ENCODE peak calls at places on chromosomes 6 and 20, in five cellular contexts. One of them, this sample, is unnamed.

GRCh38 chr20:6651016-6651415 is 116.5 kb upstream of the BMP2 start:
- DNase-seq in stimulated activated CD4-positive, alpha-beta T cell treated with anti-CD3 and anti-CD28 coated beads, TNF-alpha, amount 100 ng/mL, for 24 hours: no peak
- DNase-seq in OCI-LY7: no peak
- DNase-seq in mesothelial cell of epicardium: no peak
- DNase-seq in fibroblast of lung: peak
- DNase-seq in this sample: no peak

GRCh38 chr20:46226602-46227001 is 81.7 kb downstream of the CDH22 start:
- DNase-seq in OCI-LY7: no peak
- DNase-seq in mesothelial cell of epicardium: no peak
- DNase-seq in stimulated activated CD4-positive, alpha-beta T cell treated with anti-CD3 and anti-CD28 coated beads, TNF-alpha, amount 100 ng/mL, for 24 hours: no peak
- DNase-seq in fibroblast of lung: peak
- DNase-seq in this sample: no peak

GRCh38 chr20:2610326-2610725 is 42.1 kb upstream of the NOP56 start:
- DNase-seq in stimulated activated CD4-positive, alpha-beta T cell treated with anti-CD3 and anti-CD28 coated beads, TNF-alpha, amount 100 ng/mL, for 24 hours: no peak
- DNase-seq in OCI-LY7: no peak
- DNase-seq in mesothelial cell of epicardium: no peak
- DNase-seq in fibroblast of lung: no peak
- DNase-seq in this sample: no peak

GRCh38 chr20:7500362-7500761 is 439.9 kb downstream of the HAO1 start:
- DNase-seq in fibroblast of lung: no peak
- DNase-seq in stimulated activated CD4-positive, alpha-beta T cell treated with anti-CD3 and anti-CD28 coated beads, TNF-alpha, amount 100 ng/mL, for 24 hours: no peak
- DNase-seq in mesothelial cell of epicardium: no peak
- DNase-seq in OCI-LY7: no peak
- DNase-seq in this sample: no peak

GRCh38 chr6:109263873-109264700 is 118.2 kb downstream of the CD164 start:
- DNase-seq in mesothelial cell of epicardium: no peak
- DNase-seq in OCI-LY7: no peak
- DNase-seq in stimulated activated CD4-positive, alpha-beta T cell treated with anti-CD3 and anti-CD28 coated beads, TNF-alpha, amount 100 ng/mL, for 24 hours: no peak
- DNase-seq in fibroblast of lung: no peak
- DNase-seq in this sample: no peak

GRCh38 chr6:163536770-163537169 is 122.3 kb downstream of the QKI start:
- DNase-seq in fibroblast of lung: peak
- DNase-seq in mesothelial cell of epicardium: no peak
- DNase-seq in stimulated activated CD4-positive, alpha-beta T cell treated with anti-CD3 and anti-CD28 coated beads, TNF-alpha, amount 100 ng/mL, for 24 hours: no peak
- DNase-seq in OCI-LY7: no peak
- DNase-seq in this sample: no peak

GRCh38 chr6:73722318-73723060 is 26.5 kb downstream of the CD109 start:
- DNase-seq in mesothelial cell of epicardium: no peak
- DNase-seq in stimulated activated CD4-positive, alpha-beta T cell treated with anti-CD3 and anti-CD28 coated beads, TNF-alpha, amount 100 ng/mL, for 24 hours: no peak
- DNase-seq in OCI-LY7: no peak
- DNase-seq in fibroblast of lung: peak
- DNase-seq in this sample: no peak

GRCh38 chr20:4063631-4064030 is 48.3 kb upstream of the RNF24 start:
- DNase-seq in mesothelial cell of epicardium: no peak
- DNase-seq in fibroblast of lung: peak
- DNase-seq in stimulated activated CD4-positive, alpha-beta T cell treated with anti-CD3 and anti-CD28 coated beads, TNF-alpha, amount 100 ng/mL, for 24 hours: no peak
- DNase-seq in OCI-LY7: no peak
- DNase-seq in this sample: no peak

GRCh38 chr20:47244451-47244850 is 112.0 kb downstream of the ZMYND8 start:
- DNase-seq in OCI-LY7: no peak
- DNase-seq in fibroblast of lung: no peak
- DNase-seq in stimulated activated CD4-positive, alpha-beta T cell treated with anti-CD3 and anti-CD28 coated beads, TNF-alpha, amount 100 ng/mL, for 24 hours: no peak
- DNase-seq in mesothelial cell of epicardium: no peak
- DNase-seq in this sample: no peak

GRCh38 chr20:1317545-1318255 is 11.2 kb downstream of the SDCBP2 start:
- DNase-seq in OCI-LY7: no peak
- DNase-seq in mesothelial cell of epicardium: no peak
- DNase-seq in stimulated activated CD4-positive, alpha-beta T cell treated with anti-CD3 and anti-CD28 coated beads, TNF-alpha, amount 100 ng/mL, for 24 hours: no peak
- DNase-seq in fibroblast of lung: no peak
- DNase-seq in this sample: no peak

GRCh38 chr6:98894810-98895209 is 52.9 kb downstream of the FBXL4 start:
- DNase-seq in OCI-LY7: no peak
- DNase-seq in stimulated activated CD4-positive, alpha-beta T cell treated with anti-CD3 and anti-CD28 coated beads, TNF-alpha, amount 100 ng/mL, for 24 hours: no peak
- DNase-seq in fibroblast of lung: peak
- DNase-seq in mesothelial cell of epicardium: no peak
- DNase-seq in this sample: no peak

GRCh38 chr6:154602296-154602695 is 91.8 kb upstream of the CNKSR3 start:
- DNase-seq in fibroblast of lung: peak
- DNase-seq in OCI-LY7: no peak
- DNase-seq in stimulated activated CD4-positive, alpha-beta T cell treated with anti-CD3 and anti-CD28 coated beads, TNF-alpha, amount 100 ng/mL, for 24 hours: no peak
- DNase-seq in mesothelial cell of epicardium: no peak
- DNase-seq in this sample: no peak

GRCh38 chr6:6588924-6589696 is 590 bp downstream of the LY86 start:
- DNase-seq in OCI-LY7: peak
- DNase-seq in mesothelial cell of epicardium: no peak
- DNase-seq in stimulated activated CD4-positive, alpha-beta T cell treated with anti-CD3 and anti-CD28 coated beads, TNF-alpha, amount 100 ng/mL, for 24 hours: no peak
- DNase-seq in fibroblast of lung: no peak
- DNase-seq in this sample: no peak

GRCh38 chr20:5133998-5134397 is 7.2 kb downstream of the CDS2 start:
- DNase-seq in OCI-LY7: no peak
- DNase-seq in fibroblast of lung: no peak
- DNase-seq in mesothelial cell of epicardium: no peak
- DNase-seq in stimulated activated CD4-positive, alpha-beta T cell treated with anti-CD3 and anti-CD28 coated beads, TNF-alpha, amount 100 ng/mL, for 24 hours: no peak
- DNase-seq in this sample: no peak

GRCh38 chr6:133474516-133474915 is 233.4 kb downstream of the EYA4 start:
- DNase-seq in stimulated activated CD4-positive, alpha-beta T cell treated with anti-CD3 and anti-CD28 coated beads, TNF-alpha, amount 100 ng/mL, for 24 hours: no peak
- DNase-seq in mesothelial cell of epicardium: no peak
- DNase-seq in fibroblast of lung: no peak
- DNase-seq in OCI-LY7: no peak
- DNase-seq in this sample: no peak

This sample was measured in activated T-helper 9 cell treated with anti-CD3 and anti-CD28 coated beads, Interleukin-2, amount 50 U/mL, for 16 hours.